ENCODE peak calls at places on chromosomes 16 and 17, in ten cellular contexts. S is GM23338; A is DND-41; H is breast epithelium; Z is heart right ventricle; I is MM.1S; D is PC-3; K is left lung; T is CD8-positive, alpha-beta T cell; B is small intestine. J is an unnamed sample. For H3K36me3, the result is how much of the 10 kb centered on the place peaks cover.

GRCh38 chr16:88781140-88782077 is 3.6 kb downstream of the PIEZO1 start:
- DNase-seq in S (no peak), K (peak), B (no peak), H (no peak), A (peak), D (peak), T (no peak), Z (no peak), I (peak), J (no peak)

GRCh38 chr17:17590883-17591407 is 563 bp downstream of the PEMT start:
- DNase-seq in I (no peak), D (no peak), Z (no peak), B (no peak), S (no peak), H (no peak), A (no peak), K (peak), T (no peak), J (no peak)

GRCh38 chr17:79625706-79626105 is 14.9 kb upstream of the RBFOX3 start:
- DNase-seq in B (no peak), S (no peak), Z (peak), K (no peak), A (no peak), I (no peak), H (no peak), T (no peak), D (no peak), J (no peak)

GRCh38 chr16:69448470-69449193 is 24.2 kb downstream of the CYB5B start:
- DNase-seq in I (no peak), K (no peak), H (no peak), T (no peak), B (peak), D (no peak), Z (no peak), S (no peak), A (no peak), J (no peak)

GRCh38 chr16:30401768-30402425 is 5.5 kb upstream of the ZNF771 start:
- DNase-seq in T (no peak), K (no peak), A (no peak), Z (no peak), D (no peak), H (no peak), S (no peak), I (no peak), B (peak), J (no peak)

GRCh38 chr16:89704281-89704680 is 2.8 kb upstream of the SPATA2L start:
- DNase-seq in T (no peak), D (no peak), Z (no peak), A (no peak), I (no peak), B (no peak), K (no peak), H (no peak), S (no peak), J (no peak)

GRCh38 chr16:84854759-84855158 is 35.0 kb downstream of the CRISPLD2 start:
- DNase-seq in T (no peak), D (no peak), I (no peak), Z (no peak), K (no peak), S (no peak), B (no peak), H (no peak), A (no peak), J (no peak)

GRCh38 chr17:1713878-1714487 is 3.8 kb upstream of the TLCD2 start:
- DNase-seq in T (no peak), D (peak), S (peak), A (no peak), B (peak), Z (no peak), H (no peak), I (no peak), K (peak), J (no peak)

GRCh38 chr17:81036128-81036891 is 1.4 kb downstream of the BAIAP2 start:
- DNase-seq in H (no peak), B (no peak), S (no peak), K (peak), I (no peak), Z (no peak), A (no peak), T (no peak), D (peak), J (no peak)

GRCh38 chr17:56887552-56888467 is 26.0 kb downstream of the TRIM25 start:
- DNase-seq in Z (no peak), H (no peak), D (peak), T (no peak), A (no peak), I (no peak), B (peak), K (no peak), S (no peak), J (no peak)

GRCh38 chr16:74446866-74447265 is 25.6 kb upstream of the CLEC18B start:
- DNase-seq in B (no peak), H (no peak), D (no peak), A (no peak), T (no peak), I (no peak), Z (no peak), K (no peak), S (no peak), J (no peak)

GRCh38 chr17:10447035-10447931 is 22.1 kb downstream of the MYH4 start:
- DNase-seq in B (peak), T (no peak), I (no peak), H (no peak), S (no peak), K (no peak), Z (no peak), A (no peak), D (no peak), J (no peak)

GRCh38 chr16:48970216-48970615 is 311.4 kb downstream of the CBLN1 start:
- DNase-seq in K (no peak), B (no peak), A (no peak), H (no peak), I (no peak), Z (no peak), D (no peak), S (no peak), T (no peak), J (no peak)

GRCh38 chr17:14211778-14212177 is 24.9 kb downstream of the CDRT15 start:
- DNase-seq in B (no peak), Z (no peak), D (no peak), A (no peak), H (no peak), T (no peak), I (no peak), K (peak), S (peak), J (no peak)

GRCh38 chr17:9001539-9001938 is 19.8 kb upstream of the NTN1 start:
- DNase-seq in Z (no peak), K (no peak), D (no peak), H (no peak), B (no peak), I (no peak), T (no peak), A (no peak), S (no peak), J (no peak)

GRCh38 chr17:35607239-35607817 is 20.2 kb downstream of the AP2B1 start:
- DNase-seq in Z (no peak), T (no peak), K (no peak), S (no peak), D (no peak), I (no peak), H (no peak), B (no peak), A (no peak), J (no peak)

GRCh38 chr17:2053380-2054261 is 1.3 kb upstream of the HIC1 start:
- DNase-seq in S (peak), A (peak), T (peak), I (peak), Z (peak), K (peak), D (peak), B (no peak), H (no peak), J (peak)

GRCh38 chr17:46147167-46147749 is 46.0 kb downstream of the KANSL1 start:
- DNase-seq in T (no peak), B (no peak), I (no peak), S (no peak), A (no peak), K (no peak), D (no peak), H (no peak), Z (no peak), J (no peak)

GRCh38 chr17:45021607-45022287 is 29.7 kb downstream of the DCAKD start:
- DNase-seq in I (peak), B (peak), A (peak), S (peak), D (peak), K (peak), T (peak), H (peak), Z (peak), J (peak)

GRCh38 chr16:19344224-19344801 is 58.8 kb downstream of the CLEC19A start:
- DNase-seq in T (no peak), A (no peak), I (no peak), D (no peak), H (no peak), B (no peak), S (no peak), Z (no peak), K (no peak), J (no peak)

GRCh38 chr17:7393613-7394451 is 493 bp downstream of the PLSCR3 start:
- DNase-seq in A (peak), H (no peak), Z (no peak), S (peak), K (peak), T (peak), B (peak), D (peak), I (peak), J (no peak)

GRCh38 chr16:63690961-63691360 is 1430.9 kb downstream of the CDH11 start:
- DNase-seq in D (no peak), K (no peak), H (no peak), A (no peak), B (no peak), I (peak), S (no peak), Z (no peak), T (no peak), J (no peak)

GRCh38 chr17:67377727-67378443 is 804 bp downstream of the PITPNC1 start:
- DNase-seq in H (peak), Z (peak), A (peak), S (peak), T (peak), D (peak), I (peak), K (peak), B (peak), J (peak)

GRCh38 chr16:48235556-48236136 is 8.5 kb upstream of the LONP2 start:
- DNase-seq in K (no peak), Z (no peak), T (no peak), D (peak), A (no peak), H (no peak), I (no peak), B (peak), S (no peak), J (no peak)

GRCh38 chr17:66276328-66276937 is 26.0 kb upstream of the PRKCA start:
- DNase-seq in K (no peak), A (no peak), Z (no peak), D (no peak), B (peak), I (no peak), H (no peak), T (no peak), S (no peak), J (peak)

GRCh38 chr16:20307240-20307671 is 20.1 kb downstream of the GP2 start:
- DNase-seq in T (no peak), Z (no peak), D (no peak), B (no peak), I (no peak), K (no peak), S (no peak), A (no peak), H (no peak), J (no peak)

GRCh38 chr17:8001976-8002645 is at the start of gene GUCY2D:
- DNase-seq in S (peak), B (peak), D (no peak), H (no peak), I (peak), A (no peak), K (peak), Z (no peak), T (no peak), J (no peak)

GRCh38 chr17:80379348-80379747 is 35.6 kb upstream of the ENDOV start:
- DNase-seq in K (no peak), T (no peak), B (no peak), S (no peak), H (no peak), D (no peak), A (no peak), Z (no peak), I (no peak), J (no peak)

GRCh38 chr16:67530013-67530939 is 1.6 kb downstream of the RIPOR1 start:
- DNase-seq in I (peak), T (no peak), A (no peak), D (peak), S (peak), Z (peak), H (peak), B (no peak), K (peak), J (peak)

GRCh38 chr16:80058236-80058635 is 457.7 kb upstream of the MAF start:
- DNase-seq in D (no peak), H (peak), I (no peak), K (no peak), S (no peak), A (no peak), T (no peak), B (no peak), Z (peak), J (no peak)

GRCh38 chr16:34054969-34055368 is 595.6 kb downstream of the TP53TG3F start:
- DNase-seq in A (no peak), Z (no peak), D (no peak), T (no peak), I (no peak), H (no peak), S (no peak), K (no peak), B (no peak), J (no peak)

GRCh38 chr17:261640-262039 is 80.2 kb upstream of the DOC2B start:
- DNase-seq in A (no peak), K (no peak), Z (no peak), D (no peak), T (no peak), S (no peak), I (no peak), B (no peak), H (no peak), J (no peak)

GRCh38 chr17:38504216-38504615 is 76.0 kb downstream of the ARHGAP23 start:
- DNase-seq in B (no peak), S (no peak), A (no peak), T (no peak), I (no peak), K (no peak), H (no peak), D (no peak), Z (no peak), J (no peak)

GRCh38 chr16:88352261-88353200 is 30.2 kb upstream of the ZNF469 start:
- DNase-seq in Z (no peak), S (no peak), K (peak), T (no peak), B (no peak), H (peak), I (no peak), A (no peak), D (peak), J (no peak)

GRCh38 chr16:53261276-53261675 is 173.0 kb upstream of the RBL2 start:
- DNase-seq in B (no peak), T (no peak), H (no peak), D (no peak), Z (no peak), K (no peak), I (no peak), S (no peak), A (no peak), J (no peak)
- H3K36me3 ChIP-seq in B (under half), T (under half), H (under half), D (under half), Z (half or more), K (half or more), I (under half), S (under half), A (half or more), J (half or more)

GRCh38 chr17:73165616-73166404 is 1.0 kb downstream of the SSTR2 start:
- DNase-seq in I (no peak), B (no peak), S (peak), K (no peak), A (no peak), D (no peak), H (no peak), Z (no peak), T (no peak), J (no peak)

GRCh38 chr17:73160980-73161630 is 3.7 kb upstream of the SSTR2 start:
- DNase-seq in H (no peak), D (no peak), T (no peak), K (no peak), A (no peak), B (no peak), I (no peak), Z (no peak), S (no peak), J (no peak)

GRCh38 chr17:73158133-73158532 is 6.7 kb upstream of the SSTR2 start:
- DNase-seq in Z (no peak), B (no peak), H (no peak), T (no peak), K (no peak), S (no peak), D (no peak), A (no peak), I (no peak), J (no peak)

GRCh38 chr17:73166731-73167581 is 2.1 kb downstream of the SSTR2 start:
- DNase-seq in K (no peak), B (no peak), D (no peak), T (no peak), I (peak), H (no peak), S (no peak), Z (no peak), A (no peak), J (no peak)

DNA sequence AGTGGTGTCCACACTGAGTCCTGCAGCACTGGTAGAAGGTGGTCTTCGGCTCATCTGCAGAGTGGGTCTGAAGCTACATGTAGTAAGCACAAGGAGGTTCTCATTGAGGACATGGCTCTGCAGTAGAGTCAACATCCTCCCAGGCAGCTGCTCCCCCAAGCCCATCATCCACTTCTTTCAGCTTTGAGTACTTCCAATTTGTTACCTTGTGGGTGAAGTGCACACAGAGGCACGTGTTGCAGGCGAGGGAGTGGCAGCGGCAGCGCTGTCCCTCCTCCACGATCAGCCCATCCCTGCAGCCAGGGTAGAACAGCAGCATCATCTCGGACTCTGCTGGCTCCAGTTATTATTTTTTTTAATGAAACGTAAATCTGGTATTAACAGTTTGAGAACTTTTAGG is 1.8 kb upstream of the SSTR2 start:
- DNase-seq in K (no peak), H (no peak), T (no peak), B (no peak), S (no peak), Z (no peak), D (no peak), I (no peak), A (no peak), J (no peak)
- H3K4me3 ChIP-seq in K (no peak), H (no peak), T (no peak), B (no peak), S (no peak), Z (no peak), D (no peak), I (no peak), A (no peak), J (no peak)

GRCh38 chr17:63223212-63223911 is 222.7 kb downstream of the CYB561 start:
- DNase-seq in K (no peak), A (no peak), B (no peak), D (no peak), H (no peak), S (no peak), I (no peak), T (no peak), Z (no peak), J (no peak)

GRCh38 chr17:63222655-63223054 is 223.5 kb downstream of the CYB561 start:
- DNase-seq in Z (no peak), K (no peak), S (peak), H (no peak), I (peak), D (no peak), A (no peak), B (no peak), T (no peak), J (no peak)

GRCh38 chr17:63221941-63222340 is 224.2 kb downstream of the CYB561 start:
- DNase-seq in I (no peak), Z (no peak), D (no peak), S (no peak), K (no peak), A (no peak), B (no peak), T (no peak), H (no peak), J (no peak)

GRCh38 chr17:63224644-63225043 is 221.5 kb downstream of the CYB561 start:
- DNase-seq in Z (no peak), B (no peak), K (no peak), S (no peak), T (no peak), D (no peak), I (no peak), A (no peak), H (no peak), J (no peak)
- H3K36me3 ChIP-seq in Z (under half), B (under half), K (under half), S (under half), T (under half), D (under half), I (under half), A (under half), H (under half), J (under half)

DNA sequence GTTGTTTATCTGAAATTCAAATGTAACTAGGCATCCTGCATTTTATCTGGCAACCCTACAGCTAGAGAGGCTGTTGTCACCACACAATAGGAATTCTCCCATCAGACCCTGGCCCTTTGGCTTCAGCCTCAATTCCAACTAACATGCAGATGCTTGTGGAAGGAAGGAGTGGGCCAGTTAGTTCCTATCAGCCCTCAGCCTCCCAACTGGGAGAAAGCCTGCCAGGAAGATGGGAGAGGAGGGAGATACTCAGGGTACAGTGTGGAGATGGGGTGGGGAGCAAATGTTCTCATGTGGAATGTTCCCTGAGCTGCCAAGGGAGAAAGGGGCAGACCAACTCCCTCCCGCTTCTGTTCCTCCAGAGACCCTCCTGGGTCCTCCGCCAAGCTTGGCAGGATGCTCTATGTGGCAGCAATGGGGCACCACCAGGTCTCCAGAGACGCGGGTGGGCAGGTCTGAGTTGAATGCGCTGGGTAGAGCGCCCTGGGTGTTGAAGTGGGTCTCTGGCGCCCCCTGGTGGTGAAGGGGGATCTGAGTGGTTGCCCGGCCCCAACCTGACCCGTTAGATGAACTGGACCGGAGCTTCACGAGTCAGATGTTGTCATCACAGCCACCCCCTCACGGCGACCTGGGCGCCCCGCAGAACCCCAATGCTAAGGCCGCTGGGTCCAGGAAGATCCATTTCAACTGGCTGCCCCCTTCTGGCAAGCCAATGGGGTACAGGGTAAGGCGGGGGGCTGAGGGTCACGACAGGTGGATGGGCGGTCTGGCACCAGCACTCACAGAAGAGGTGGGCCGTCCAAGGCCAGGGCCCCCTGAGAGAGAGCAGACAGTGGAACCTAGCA is 15.2 kb downstream of the GALK1 start:
- DNase-seq in Z (peak), K (peak), D (peak), I (peak), A (peak), S (peak), H (peak), T (peak), B (peak), J (peak)
- H3K4me3 ChIP-seq in Z (no peak), K (no peak), D (no peak), I (no peak), A (peak), S (no peak), H (peak), T (no peak), B (no peak), J (no peak)

GRCh38 chr17:77873518-77874302 is 84.8 kb upstream of the TNRC6C start:
- DNase-seq in H (no peak), T (no peak), A (peak), B (no peak), I (no peak), S (no peak), K (peak), Z (no peak), D (no peak), J (no peak)

GRCh38 chr17:77872714-77873517 is 85.6 kb upstream of the TNRC6C start:
- DNase-seq in H (no peak), B (no peak), S (no peak), Z (no peak), I (no peak), D (no peak), K (peak), A (peak), T (no peak), J (no peak)

GRCh38 chr17:77875881-77876509 is 82.5 kb upstream of the TNRC6C start:
- DNase-seq in K (peak), D (peak), Z (no peak), T (no peak), A (no peak), H (no peak), S (no peak), B (no peak), I (peak), J (peak)

GRCh38 chr17:77875051-77875780 is 83.3 kb upstream of the TNRC6C start:
- DNase-seq in D (no peak), T (no peak), B (no peak), K (peak), Z (no peak), I (no peak), H (peak), S (no peak), A (no peak), J (no peak)

GRCh38 chr17:77874303-77875050 is 84.0 kb upstream of the TNRC6C start:
- DNase-seq in D (no peak), K (peak), I (no peak), A (no peak), B (no peak), H (no peak), S (no peak), T (no peak), Z (no peak), J (no peak)
- H3K36me3 ChIP-seq in D (under half), K (under half), I (under half), A (under half), B (under half), H (under half), S (under half), T (under half), Z (under half), J (under half)